ENCODE peak calls at places on chromosomes 3 and 15, in four cellular contexts. V, M, W and J are unnamed samples.

GRCh38 chr3:53044371-53045106 is 1.3 kb downstream of the SFMBT1 start:
- DNase-seq in M (no peak), V (no peak), W (peak; percentile 39), J (peak; percentile 72)

GRCh38 chr3:72523409-72524172 is 324.7 kb downstream of the SHQ1 start:
- DNase-seq in V (no peak), M (no peak), W (peak; percentile 65), J (no peak)

GRCh38 chr3:142997330-142997729 is 4.0 kb upstream of the U2SURP start:
- DNase-seq in M (no peak), V (no peak), W (peak; percentile 42), J (no peak)

GRCh38 chr3:125240496-125240895 is 27.9 kb upstream of the SLC12A8 start:
- DNase-seq in V (no peak), M (no peak), W (peak; percentile 49), J (peak; percentile 76)

GRCh38 chr3:82157952-82158351 is 396.5 kb upstream of the GBE1 start:
- DNase-seq in W (no peak), M (no peak), V (no peak), J (no peak)

GRCh38 chr3:139447486-139447885 is 28.8 kb downstream of the RBP2 start:
- DNase-seq in M (no peak), W (no peak), V (no peak), J (no peak)

GRCh38 chr3:49600781-49601180 is 46.5 kb downstream of the BSN start:
- DNase-seq in M (no peak), V (no peak), W (no peak), J (no peak)

GRCh38 chr3:162718697-162719096 is 1222.1 kb downstream of the OTOL1 start:
- DNase-seq in V (no peak), W (no peak), M (no peak), J (no peak)

GRCh38 chr15:61731081-61731480 is 329.2 kb downstream of the VPS13C start:
- DNase-seq in M (no peak), W (no peak), V (no peak), J (no peak)

GRCh38 chr3:11346416-11346815 is 74.2 kb downstream of the ATG7 start:
- DNase-seq in M (no peak), W (no peak), V (no peak), J (no peak)

GRCh38 chr3:135310317-135310716 is 515.3 kb downstream of the EPHB1 start:
- DNase-seq in V (no peak), M (no peak), W (no peak), J (no peak)

GRCh38 chr15:62060896-62061280 is 641 bp upstream of the VPS13C start:
- DNase-seq in V (no peak), W (no peak), M (no peak), J (no peak)

GRCh38 chr15:53586815-53587214 is 172.6 kb downstream of the WDR72 start:
- DNase-seq in V (no peak), M (no peak), W (no peak), J (no peak)

GRCh38 chr3:21274000-21274671 is 476.9 kb downstream of the ZNF385D start:
- DNase-seq in W (no peak), V (no peak), M (no peak), J (no peak)

GRCh38 chr3:165188452-165188851 is 7.7 kb downstream of the SLITRK3 start:
- DNase-seq in V (no peak), W (no peak), M (no peak), J (no peak)

GRCh38 chr3:140391041-140391440 is 286.8 kb upstream of the TRIM42 start:
- DNase-seq in W (no peak), M (peak; percentile 45), V (no peak), J (no peak)

GRCh38 chr15:77311618-77312398 is 108.1 kb downstream of the PEAK1 start:
- DNase-seq in M (no peak), W (no peak), V (no peak), J (no peak)

GRCh38 chr15:63212050-63212973 is 22.9 kb downstream of the RAB8B start:
- DNase-seq in V (no peak), W (no peak), M (no peak), J (no peak)

GRCh38 chr3:40071683-40072238 is 237.7 kb upstream of the EIF1B start:
- DNase-seq in M (peak; percentile 70), W (no peak), V (no peak), J (no peak)

GRCh38 chr15:77039217-77039533 is 31.7 kb downstream of the TSPAN3 start:
- DNase-seq in M (no peak), W (no peak), V (no peak), J (no peak)

GRCh38 chr3:48648188-48648850 is 13.1 kb upstream of the SLC26A6 start:
- DNase-seq in V (no peak), W (no peak), M (no peak), J (no peak)

GRCh38 chr3:116299646-116300081 is 145.6 kb downstream of the LSAMP start:
- DNase-seq in V (no peak), M (no peak), W (no peak), J (no peak)

GRCh38 chr15:67822537-67823370 is 2.6 kb upstream of the SKOR1 start:
- DNase-seq in M (no peak), W (no peak), V (peak; percentile 70), J (no peak)

GRCh38 chr15:69658401-69658945 is 205.9 kb downstream of the RPLP1 start:
- DNase-seq in M (no peak), V (no peak), W (no peak), J (no peak)

GRCh38 chr3:108180214-108180613 is 42.0 kb downstream of the IFT57 start:
- DNase-seq in V (no peak), M (no peak), W (no peak), J (no peak)

GRCh38 chr3:108804956-108805355 is 17.6 kb upstream of the TRAT1 start:
- DNase-seq in M (no peak), W (no peak), V (no peak), J (no peak)

GRCh38 chr3:124352143-124352528 is 360.2 kb upstream of the ROPN1 start:
- DNase-seq in W (no peak), M (no peak), V (no peak), J (no peak)

GRCh38 chr3:17811633-17812032 is 69.2 kb upstream of the TBC1D5 start:
- DNase-seq in W (no peak), M (no peak), V (no peak), J (no peak)

GRCh38 chr3:45035441-45036301 is 9.6 kb downstream of the CLEC3B start:
- DNase-seq in M (no peak), V (peak; percentile 83), W (peak; percentile 50), J (peak; percentile 71)

GRCh38 chr3:120028271-120029047 is 65.8 kb downstream of the GSK3B start:
- DNase-seq in V (no peak), W (no peak), M (no peak), J (no peak)

GRCh38 chr3:129501630-129502029 is 26.8 kb upstream of the RHO start:
- DNase-seq in M (no peak), V (no peak), W (no peak), J (no peak)

GRCh38 chr3:120047686-120048085 is 46.6 kb downstream of the GSK3B start:
- DNase-seq in V (no peak), W (no peak), M (no peak), J (no peak)

GRCh38 chr3:197809356-197810020 is 18.4 kb downstream of the LRCH3 start:
- DNase-seq in V (no peak), M (no peak), W (no peak), J (no peak)

DNA sequence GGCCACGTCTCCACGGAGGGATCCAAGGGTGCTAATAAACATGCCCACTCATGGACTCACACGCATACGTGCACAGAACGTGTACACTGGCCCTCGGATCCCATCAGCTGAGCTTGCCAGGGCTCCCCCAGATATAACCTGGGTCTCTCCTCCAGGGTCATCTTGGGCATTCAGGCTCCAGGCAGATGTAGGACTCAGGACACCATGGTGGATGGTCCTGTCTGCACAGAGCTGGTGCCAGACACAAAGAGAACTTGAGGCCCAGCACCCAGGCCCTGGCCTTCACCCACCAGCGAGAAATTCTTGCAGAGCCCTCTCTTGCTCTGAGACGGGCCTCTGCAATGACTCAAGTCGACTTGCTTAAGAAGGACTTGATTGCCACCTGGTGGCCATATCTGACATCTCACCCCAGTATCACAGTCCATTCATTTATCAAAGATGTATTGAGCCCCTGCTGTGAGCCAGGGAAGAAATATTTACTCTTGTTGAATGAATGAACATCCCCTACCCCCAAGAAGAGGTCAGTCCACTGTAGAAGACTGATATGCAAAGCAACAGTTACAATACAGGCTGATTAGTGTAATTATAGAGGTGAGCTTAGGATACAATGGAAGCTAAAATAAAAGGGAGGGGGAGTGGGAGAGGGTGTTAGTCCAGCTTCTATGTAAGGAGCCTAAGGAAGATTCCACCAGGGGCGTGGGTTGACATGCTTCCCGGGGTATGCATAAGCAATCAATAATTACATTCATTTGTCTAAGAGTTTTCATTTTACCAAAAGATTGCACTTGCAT is 34.2 kb upstream of the VPS8 start:
- DNase-seq in M (peak; percentile 98), W (peak; percentile 86), V (peak; percentile 91), J (peak; percentile 79)
- H3K4me1 ChIP-seq in M (peaks cover 12% of the 10 kb centered on the region), W (peaks cover 4% of the 10 kb centered on the region), V (no peaks in the 10 kb centered on the region), J (no peaks in the 10 kb centered on the region)

GRCh38 chr15:98931001-98931400 is 76.6 kb downstream of the PGPEP1L start:
- DNase-seq in M (no peak), W (no peak), V (no peak), J (no peak)

GRCh38 chr15:98926236-98926635 is 81.4 kb downstream of the PGPEP1L start:
- DNase-seq in W (no peak), M (no peak), V (no peak), J (no peak)

GRCh38 chr15:98927057-98927456 is 80.5 kb downstream of the PGPEP1L start:
- DNase-seq in V (no peak), M (no peak), W (no peak), J (no peak)

GRCh38 chr15:98930591-98930990 is 77.0 kb downstream of the PGPEP1L start:
- DNase-seq in V (no peak), W (no peak), M (no peak), J (no peak)

GRCh38 chr15:98927990-98928389 is 79.6 kb downstream of the PGPEP1L start:
- DNase-seq in V (no peak), M (no peak), W (no peak), J (no peak)
- H3K27me3 ChIP-seq in V (no peaks in the 10 kb centered on the region), M (no peaks in the 10 kb centered on the region), W (no peaks in the 10 kb centered on the region), J (no peaks in the 10 kb centered on the region)

GRCh38 chr15:75210867-75211266 is 9.2 kb downstream of the C15orf39 start:
- DNase-seq in M (no peak), W (no peak), V (no peak), J (no peak)
- H3K4me1 ChIP-seq in M (peaks cover 38% of the 10 kb centered on the region), W (no peaks in the 10 kb centered on the region), V (no peaks in the 10 kb centered on the region), J (no peaks in the 10 kb centered on the region)

GRCh38 chr3:46289551-46289950 is 47.3 kb downstream of the CCR3 start:
- DNase-seq in V (no peak), W (no peak), M (peak; percentile 60), J (no peak)
- H3K27me3 ChIP-seq in V (no peaks in the 10 kb centered on the region), W (no peaks in the 10 kb centered on the region), M (no peaks in the 10 kb centered on the region), J (no peaks in the 10 kb centered on the region)

DNA sequence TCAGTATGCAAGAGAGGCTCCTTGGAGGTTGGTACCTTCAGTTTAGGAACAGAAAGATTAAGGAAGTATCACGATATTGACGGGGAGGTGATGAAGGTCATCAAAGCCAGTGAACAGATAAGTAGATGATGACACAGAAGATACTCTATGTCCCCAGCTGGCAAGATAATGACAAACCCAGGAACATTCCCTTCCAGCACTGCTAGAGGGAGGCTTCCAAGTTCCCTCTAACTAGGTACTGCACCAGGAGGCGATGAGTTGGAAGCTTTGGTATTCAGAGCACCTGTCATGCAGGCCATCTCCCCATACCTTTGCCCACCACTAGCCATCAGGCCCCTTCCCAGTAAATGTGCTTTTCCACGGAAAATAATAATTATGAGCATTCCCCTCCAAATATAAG is 40.8 kb downstream of the NBEAL2 start:
- DNase-seq in W (no peak), V (no peak), M (no peak), J (no peak)
- H3K4me1 ChIP-seq in W (peaks cover 16% of the 10 kb centered on the region), V (peaks cover 2% of the 10 kb centered on the region), M (peaks cover 42% of the 10 kb centered on the region), J (peaks cover 33% of the 10 kb centered on the region)